ENCODE peak calls at places on chromosomes 7 and 10, in six cellular contexts. M is tibial artery, C is Panc1, Z is astrocyte of the cerebellum, W is cardiac muscle cell, A is choroid plexus epithelial cell. H is an unnamed sample.
A peak's percentile ranks its signal among the peaks of the same experiment; 100 is the strongest.

GRCh38 chr7:128115821-128116723 is 84.8 kb upstream of the LRRC4 start:
- DNase-seq in M (no peak), C (no peak), Z (no peak), W (no peak), A (no peak), H (no peak)

GRCh38 chr10:5888352-5888751 is 1.3 kb downstream of the ANKRD16 start:
- DNase-seq in M (no peak), C (no peak), Z (no peak), W (peak; percentile 53), A (peak; percentile 56), H (no peak)

GRCh38 chr10:5891009-5891408 is 966 bp downstream of the FBH1 start:
- DNase-seq in M (no peak), C (no peak), Z (no peak), W (peak; percentile 25), A (no peak), H (no peak)

GRCh38 chr7:134752006-134752760 is 27.3 kb upstream of the CALD1 start:
- DNase-seq in M (no peak), C (no peak), Z (no peak), W (peak; percentile 76), A (peak; percentile 81), H (no peak)

GRCh38 chr10:128859738-128860386 is 607.2 kb upstream of the MGMT start:
- DNase-seq in M (no peak), C (peak; percentile 20), Z (peak; percentile 5), W (peak; percentile 55), A (peak; percentile 19), H (no peak)

GRCh38 chr7:23712368-23713284 is 2.6 kb downstream of the STK31 start:
- DNase-seq in M (no peak), C (peak; percentile 74), Z (peak; percentile 72), W (peak; percentile 77), A (peak; percentile 82), H (peak; percentile 29)

GRCh38 chr7:29764227-29764626 is 42.1 kb upstream of the WIPF3 start:
- DNase-seq in M (no peak), C (no peak), Z (no peak), W (no peak), A (no peak), H (no peak)

GRCh38 chr7:73443543-73444255 is 10.1 kb downstream of the FZD9 start:
- DNase-seq in M (peak; percentile 3), C (no peak), Z (no peak), W (no peak), A (no peak), H (no peak)

GRCh38 chr10:132229834-132230556 is 43.2 kb downstream of the DPYSL4 start:
- DNase-seq in M (no peak), C (no peak), Z (no peak), W (peak; percentile 15), A (no peak), H (no peak)

GRCh38 chr7:10706875-10707493 is 266.7 kb upstream of the PHF14 start:
- DNase-seq in M (no peak), C (no peak), Z (no peak), W (no peak), A (no peak), H (no peak)

GRCh38 chr7:125357681-125358440 is 428.2 kb upstream of the POT1 start:
- DNase-seq in M (no peak), C (no peak), Z (no peak), W (no peak), A (peak; percentile 67), H (no peak)

GRCh38 chr7:2698581-2699288 is 10.7 kb downstream of the AMZ1 start:
- DNase-seq in M (no peak), C (no peak), Z (no peak), W (no peak), A (no peak), H (no peak)

GRCh38 chr10:114930320-114930719 is 7.7 kb upstream of the TRUB1 start:
- DNase-seq in M (no peak), C (no peak), Z (peak; percentile 35), W (no peak), A (no peak), H (peak; percentile 54)

GRCh38 chr7:154388999-154389398 is 336.8 kb downstream of the DPP6 start:
- DNase-seq in M (no peak), C (no peak), Z (no peak), W (no peak), A (no peak), H (no peak)

GRCh38 chr10:44963772-44964633 is 4.4 kb downstream of the RASSF4 start:
- DNase-seq in M (peak; percentile 87), C (no peak), Z (no peak), W (no peak), A (no peak), H (no peak)

GRCh38 chr7:93949468-93949867 is 27.9 kb downstream of the GNG11 start:
- DNase-seq in M (no peak), C (no peak), Z (peak; percentile 52), W (peak; percentile 78), A (peak; percentile 90), H (peak; percentile 64)

GRCh38 chr10:132516771-132517725 is 20.5 kb upstream of the INPP5A start:
- DNase-seq in M (peak; percentile 94), C (peak; percentile 72), Z (peak; percentile 84), W (peak; percentile 99), A (peak; percentile 94), H (peak; percentile 81)

GRCh38 chr7:125484755-125485154 is 555.1 kb upstream of the POT1 start:
- DNase-seq in M (no peak), C (no peak), Z (no peak), W (no peak), A (no peak), H (no peak)

GRCh38 chr10:73879296-73880173 is 5.2 kb upstream of the CAMK2G start:
- DNase-seq in M (peak; percentile 84), C (peak; percentile 56), Z (peak; percentile 42), W (peak; percentile 85), A (peak; percentile 79), H (no peak)

GRCh38 chr7:69199048-69199447 is 399.2 kb upstream of the AUTS2 start:
- DNase-seq in M (no peak), C (no peak), Z (no peak), W (no peak), A (no peak), H (no peak)

GRCh38 chr10:31404640-31405039 is 85.6 kb downstream of the ZEB1 start:
- DNase-seq in M (no peak), C (no peak), Z (no peak), W (peak; percentile 47), A (peak; percentile 62), H (no peak)

GRCh38 chr10:71260622-71261325 is 48.4 kb downstream of the UNC5B start:
- DNase-seq in M (no peak), C (no peak), Z (peak; percentile 57), W (peak; percentile 95), A (peak; percentile 88), H (no peak)

GRCh38 chr10:124343351-124344265 is 75.1 kb downstream of the OAT start:
- DNase-seq in M (no peak), C (no peak), Z (no peak), W (no peak), A (no peak), H (no peak)

GRCh38 chr7:149856-150636 is 42.3 kb upstream of the FAM20C start:
- DNase-seq in M (peak; percentile 45), C (no peak), Z (no peak), W (no peak), A (no peak), H (no peak)

GRCh38 chr10:124035928-124036558 is 57.4 kb downstream of the CHST15 start:
- DNase-seq in M (peak; percentile 45), C (no peak), Z (no peak), W (no peak), A (peak; percentile 11), H (no peak)

GRCh38 chr10:31490858-31491504 is 172.0 kb downstream of the ZEB1 start:
- DNase-seq in M (no peak), C (peak; percentile 10), Z (peak; percentile 52), W (peak; percentile 79), A (peak; percentile 85), H (no peak)

GRCh38 chr10:123254287-123254858 is 100.2 kb downstream of the BUB3 start:
- DNase-seq in M (no peak), C (no peak), Z (no peak), W (no peak), A (no peak), H (no peak)

GRCh38 chr7:44767912-44768662 is 19.4 kb downstream of the ZMIZ2 start:
- DNase-seq in M (peak; percentile 52), C (no peak), Z (no peak), W (peak; percentile 83), A (peak; percentile 87), H (no peak)

GRCh38 chr7:80666376-80666775 is 27.9 kb downstream of the CD36 start:
- DNase-seq in M (no peak), C (no peak), Z (no peak), W (no peak), A (no peak), H (no peak)

GRCh38 chr10:119206603-119207366 is 586 bp upstream of the GRK5 start:
- DNase-seq in M (peak; percentile 70), C (no peak), Z (no peak), W (peak; percentile 83), A (peak; percentile 67), H (no peak)

DNA sequence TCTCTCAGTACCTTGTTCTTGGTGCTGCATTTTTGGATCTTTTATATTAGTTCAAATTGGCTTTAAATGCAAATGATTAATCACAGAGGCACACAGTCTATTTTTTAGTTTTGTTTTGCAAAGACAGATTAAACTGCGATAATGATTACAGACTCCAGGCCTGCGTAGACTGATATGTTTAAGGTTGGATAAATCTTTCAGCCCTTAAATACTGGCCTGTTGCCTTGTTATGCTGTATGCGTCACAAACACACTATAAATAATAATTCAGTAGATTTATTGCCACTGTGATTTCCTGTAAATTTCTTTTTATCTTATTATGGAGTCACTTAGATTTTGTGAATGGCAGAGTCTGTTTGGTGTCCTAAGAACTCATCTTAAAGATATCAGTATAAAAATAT is 19.4 kb downstream of the CACNB2 start:
- DNase-seq in M (no peak), C (no peak), Z (no peak), W (no peak), A (no peak), H (no peak)
- H3K4me3 ChIP-seq in M (peak overlapping the region; percentile 6), C (no peak overlapping the region), Z (no peak overlapping the region), W (no peak overlapping the region), A (no peak overlapping the region), H (no peak overlapping the region)

DNA sequence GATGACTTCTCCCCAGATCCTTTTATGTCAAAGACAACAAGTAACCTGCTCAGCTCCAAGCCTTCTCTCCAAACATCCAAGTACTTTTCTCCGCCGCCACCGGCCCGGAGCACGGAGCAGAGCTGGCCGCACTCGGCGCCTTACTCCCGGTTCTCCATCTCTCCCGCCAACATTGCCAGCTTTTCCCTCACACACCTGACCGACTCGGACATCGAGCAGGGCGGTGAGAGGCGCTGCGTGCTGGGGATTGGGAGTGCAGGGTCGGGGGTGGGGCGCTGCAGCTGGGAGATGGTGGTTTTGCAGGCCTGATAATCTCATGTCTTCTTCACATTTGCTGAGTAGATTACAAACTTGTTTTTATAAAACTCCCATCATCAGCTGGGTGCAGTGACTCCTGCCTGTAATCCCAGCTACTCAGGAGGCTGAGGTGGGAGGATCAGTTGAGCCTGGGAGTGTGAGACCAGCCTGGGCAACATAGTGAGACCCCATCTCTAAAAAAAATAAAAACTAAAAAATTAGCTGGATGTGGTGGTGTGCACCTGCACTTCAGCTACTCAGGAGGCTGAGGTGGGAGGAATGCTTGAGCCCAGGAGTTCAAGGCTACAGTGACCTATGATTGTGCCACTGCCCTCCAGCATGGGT is 7.2 kb upstream of the BHLHA15 start:
- DNase-seq in M (no peak), C (no peak), Z (no peak), W (no peak), A (no peak), H (no peak)
- H3K4me3 ChIP-seq in M (no peak overlapping the region), C (no peak overlapping the region), Z (no peak overlapping the region), W (no peak overlapping the region), A (no peak overlapping the region), H (no peak overlapping the region)

GRCh38 chr7:115676080-115676479 is 354.5 kb downstream of the TFEC start:
- DNase-seq in M (peak; percentile 20), C (no peak), Z (no peak), W (peak; percentile 64), A (peak; percentile 80), H (no peak)
- H3K4me3 ChIP-seq in M (no peak overlapping the region), C (no peak overlapping the region), Z (no peak overlapping the region), W (no peak overlapping the region), A (no peak overlapping the region), H (no peak overlapping the region)

GRCh38 chr7:99030951-99031350 is 113.0 kb downstream of the SMURF1 start:
- DNase-seq in M (peak; percentile 69), C (no peak), Z (no peak), W (no peak), A (no peak), H (no peak)
- H3K4me3 ChIP-seq in M (no peak overlapping the region), C (no peak overlapping the region), Z (no peak overlapping the region), W (no peak overlapping the region), A (no peak overlapping the region), H (no peak overlapping the region)